ENCODE peak calls at places on chromosomes 16 and 17, in four cellular contexts. X is HepG2, Y is H1, S is GM12878. N is an unnamed sample.

GRCh38 chr16:878071-878784 is 77.7 kb upstream of the GNG13 start:
- DNase-seq in X (no peak), Y (no peak), S (no peak), N (no peak)

GRCh38 chr17:59786536-59787319 is 79.3 kb downstream of the VMP1 start:
- DNase-seq in X (peak; percentile 100), Y (peak; percentile 29), S (peak; percentile 100), N (peak; percentile 68)

GRCh38 chr17:4980644-4981216 is 6.7 kb downstream of the CAMTA2 start:
- DNase-seq in X (peak; percentile 54), Y (no peak), S (no peak), N (peak; percentile 68)

GRCh38 chr17:61412860-61413653 is 13.4 kb downstream of the TBX2 start:
- DNase-seq in X (peak; percentile 75), Y (no peak), S (no peak), N (no peak)

GRCh38 chr16:25223964-25224363 is 7.2 kb downstream of the AQP8 start:
- DNase-seq in X (no peak), Y (no peak), S (no peak), N (no peak)

GRCh38 chr17:40346061-40346767 is 18.3 kb downstream of the GJD3 start:
- DNase-seq in X (no peak), Y (no peak), S (no peak), N (no peak)

GRCh38 chr16:14307059-14307531 is 236.0 kb downstream of the MRTFB start:
- DNase-seq in X (no peak), Y (no peak), S (no peak), N (no peak)

GRCh38 chr16:89672177-89672941 is 14.1 kb upstream of the CDK10 start:
- DNase-seq in X (no peak), Y (no peak), S (no peak), N (no peak)

GRCh38 chr16:85441189-85441889 is 171.8 kb upstream of the GSE1 start:
- DNase-seq in X (peak; percentile 71), Y (no peak), S (no peak), N (no peak)

GRCh38 chr17:52419256-52419655 is 260.7 kb upstream of the CA10 start:
- DNase-seq in X (peak; percentile 69), Y (no peak), S (no peak), N (no peak)

GRCh38 chr17:3683054-3683511 is 12.9 kb downstream of the P2RX5 start:
- DNase-seq in X (peak; percentile 27), Y (no peak), S (peak; percentile 48), N (peak; percentile 80)

GRCh38 chr17:13353590-13353989 is 248.1 kb downstream of the HS3ST3A1 start:
- DNase-seq in X (no peak), Y (no peak), S (no peak), N (no peak)

GRCh38 chr17:80938556-80938955 is 53.1 kb upstream of the CHMP6 start:
- DNase-seq in X (no peak), Y (no peak), S (no peak), N (no peak)

GRCh38 chr16:79599837-79600635 is 501 bp downstream of the MAF start:
- DNase-seq in X (no peak), Y (no peak), S (no peak), N (no peak)

GRCh38 chr17:55487727-55488436 is 23.4 kb downstream of the SMIM36 start:
- DNase-seq in X (peak; percentile 55), Y (no peak), S (no peak), N (no peak)

GRCh38 chr17:75078097-75079022 is 9.4 kb upstream of the SLC16A5 start:
- DNase-seq in X (no peak), Y (no peak), S (peak; percentile 40), N (no peak)

GRCh38 chr17:77531641-77532040 is 390.9 kb downstream of the SEC14L1 start:
- DNase-seq in X (no peak), Y (no peak), S (no peak), N (no peak)

GRCh38 chr16:88688013-88688778 is 1.9 kb upstream of the SNAI3 start:
- DNase-seq in X (no peak), Y (no peak), S (no peak), N (no peak)

GRCh38 chr17:2594657-2595085 is 1.2 kb downstream of the PAFAH1B1 start:
- DNase-seq in X (no peak), Y (no peak), S (no peak), N (no peak)

GRCh38 chr17:14840616-14841231 is 424.4 kb downstream of the PMP22 start:
- DNase-seq in X (no peak), Y (no peak), S (no peak), N (no peak)

GRCh38 chr17:38815576-38816193 is 9.4 kb downstream of the CWC25 start:
- DNase-seq in X (no peak), Y (no peak), S (no peak), N (no peak)
- TF ChIP-seq SUZ12 in X (no peak), Y (no peak), S (no peak), N (no peak)

DNA sequence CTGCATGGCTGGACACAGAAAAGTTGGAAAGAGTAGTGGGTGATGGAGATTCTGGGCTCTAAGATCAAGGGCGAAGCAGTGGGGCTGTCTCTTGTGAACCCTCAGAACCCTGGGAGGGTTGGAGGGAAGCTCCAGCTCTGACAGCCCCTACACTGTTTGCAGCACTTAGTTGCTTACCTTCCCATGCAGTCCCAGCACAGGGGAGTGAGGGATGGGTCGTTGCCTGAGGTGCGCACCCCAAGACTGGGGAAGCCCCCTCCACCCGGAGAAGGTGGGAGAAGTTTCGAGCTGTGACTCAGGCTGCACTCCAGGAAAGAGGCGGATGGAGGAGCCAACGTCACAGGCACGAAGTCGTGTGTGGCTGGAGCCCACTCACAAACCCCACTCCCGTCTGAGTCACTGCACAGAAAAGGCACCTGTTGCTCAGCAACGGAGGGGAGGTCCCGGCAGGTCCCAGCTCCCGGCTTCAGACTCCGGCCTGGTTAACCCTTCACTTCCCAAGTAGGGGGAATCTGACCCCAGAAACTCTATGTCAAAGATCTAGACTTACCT is 60.1 kb downstream of the AIPL1 start:
- DNase-seq in X (no peak), Y (no peak), S (no peak), N (no peak)
- TF ChIP-seq SP1 in X (no peak), Y (no peak), S (no peak), N (no peak)

GRCh38 chr17:50028207-50029120 is 27.4 kb upstream of the ITGA3 start:
- DNase-seq in X (no peak), Y (no peak), S (no peak), N (no peak)
- TF ChIP-seq SUZ12 in X (no peak), Y (no peak), S (no peak), N (no peak)

GRCh38 chr17:69048634-69049033 is 12.1 kb downstream of the ABCA9 start:
- DNase-seq in X (no peak), Y (no peak), S (no peak), N (no peak)

GRCh38 chr17:69047368-69048263 is 13.1 kb downstream of the ABCA9 start:
- DNase-seq in X (peak; percentile 100), Y (no peak), S (no peak), N (no peak)

GRCh38 chr17:69055334-69055733 is 5.4 kb downstream of the ABCA9 start:
- DNase-seq in X (no peak), Y (no peak), S (no peak), N (no peak)

GRCh38 chr17:69046130-69046807 is 14.5 kb downstream of the ABCA9 start:
- DNase-seq in X (no peak), Y (no peak), S (no peak), N (no peak)

DNA sequence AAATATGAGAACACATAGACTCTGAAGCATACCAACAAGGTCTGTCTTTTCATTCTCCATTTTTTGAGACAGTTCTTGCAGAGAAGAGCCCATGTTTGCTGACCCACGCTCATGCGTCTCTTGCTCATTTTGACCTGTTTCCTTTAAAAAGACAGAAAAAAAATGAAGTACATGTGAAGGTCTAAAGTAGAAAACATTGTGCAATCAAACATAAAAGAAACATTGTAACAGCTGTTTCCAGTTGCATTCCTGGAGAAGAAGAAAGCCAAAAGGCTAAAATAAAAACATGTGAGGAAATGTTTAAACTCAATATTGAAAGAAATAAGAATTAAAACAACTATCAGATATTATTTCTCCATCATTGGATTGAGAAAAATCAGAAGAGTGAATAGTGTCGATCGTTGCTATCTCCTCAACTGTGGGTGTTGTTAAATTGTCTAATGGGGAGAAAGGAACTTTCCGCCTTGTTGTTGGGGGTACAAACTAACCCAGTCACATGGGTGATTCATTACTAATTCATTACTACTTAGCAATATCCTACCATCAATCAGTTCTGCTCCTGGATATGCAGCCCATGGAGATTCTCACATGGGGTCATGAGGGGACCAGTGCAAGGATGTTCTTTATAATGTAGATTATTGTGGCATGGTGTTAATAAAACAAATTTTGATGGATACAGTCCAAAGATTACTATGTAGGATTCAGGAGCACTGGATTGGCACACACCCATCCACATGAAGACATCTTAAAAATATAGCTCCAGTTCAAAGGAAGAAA is 9.5 kb downstream of the ABCA9 start:
- DNase-seq in X (peak; percentile 56), Y (no peak), S (no peak), N (no peak)
- TF ChIP-seq SP1 in X (no peak), Y (no peak), S (no peak), N (no peak)

GRCh38 chr16:31071861-31072260 is 2.2 kb downstream of the ZNF668 start:
- DNase-seq in X (no peak), Y (no peak), S (no peak), N (no peak)
- TF ChIP-seq SUZ12 in X (no peak), Y (no peak), S (no peak), N (no peak)

N was measured in HEK293T.